ENCODE peak calls at places on chromosome 20, in nine cellular contexts. N, O, S, K, B, V, H, P and Z are unnamed samples.

GRCh38 chr20:24470031-24470781 is 777 bp downstream of the SYNDIG1 start:
- DNase-seq in N (peak), O (peak), S (no peak), K (peak), B (no peak), V (no peak), H (no peak), P (no peak), Z (no peak)

GRCh38 chr20:9038791-9039190 is 30.1 kb upstream of the PLCB4 start:
- DNase-seq in N (no peak), O (no peak), S (no peak), K (no peak), B (no peak), V (no peak), H (no peak), P (no peak), Z (no peak)

GRCh38 chr20:4812641-4813075 is 90.9 kb downstream of the PRND start:
- DNase-seq in N (peak), O (no peak), S (no peak), K (no peak), B (no peak), V (no peak), H (peak), P (peak), Z (no peak)

GRCh38 chr20:17315491-17316231 is 88.8 kb downstream of the PCSK2 start:
- DNase-seq in N (no peak), O (no peak), S (no peak), K (no peak), B (no peak), V (no peak), H (no peak), P (no peak), Z (no peak)

GRCh38 chr20:50329981-50330503 is 139.4 kb downstream of the CEBPB start:
- DNase-seq in N (no peak), O (no peak), S (no peak), K (no peak), B (no peak), V (no peak), H (no peak), P (no peak), Z (no peak)

GRCh38 chr20:46078954-46079353 is 10.8 kb downstream of the NCOA5 start:
- DNase-seq in N (no peak), O (no peak), S (no peak), K (no peak), B (no peak), V (no peak), H (no peak), P (no peak), Z (no peak)

GRCh38 chr20:32158351-32158750 is 48.8 kb downstream of the TM9SF4 start:
- DNase-seq in N (no peak), O (no peak), S (no peak), K (no peak), B (no peak), V (no peak), H (no peak), P (no peak), Z (no peak)

GRCh38 chr20:10647471-10647870 is 26.3 kb downstream of the JAG1 start:
- DNase-seq in N (no peak), O (no peak), S (no peak), K (no peak), B (no peak), V (peak), H (no peak), P (no peak), Z (peak)

GRCh38 chr20:62104234-62104789 is 18.0 kb upstream of the LSM14B start:
- DNase-seq in N (no peak), O (no peak), S (no peak), K (no peak), B (no peak), V (no peak), H (no peak), P (no peak), Z (no peak)

GRCh38 chr20:48721324-48722001 is 106.3 kb downstream of the PREX1 start:
- DNase-seq in N (no peak), O (no peak), S (no peak), K (no peak), B (no peak), V (no peak), H (no peak), P (no peak), Z (no peak)

GRCh38 chr20:47330933-47331708 is 25.4 kb downstream of the ZMYND8 start:
- DNase-seq in N (no peak), O (no peak), S (no peak), K (peak), B (no peak), V (peak), H (no peak), P (no peak), Z (peak)

GRCh38 chr20:61360940-61361339 is 108.9 kb downstream of the CDH4 start:
- DNase-seq in N (no peak), O (no peak), S (no peak), K (no peak), B (no peak), V (no peak), H (no peak), P (no peak), Z (no peak)

GRCh38 chr20:49566401-49566800 is 1.5 kb downstream of the PTGIS start:
- DNase-seq in N (no peak), O (no peak), S (no peak), K (no peak), B (no peak), V (no peak), H (no peak), P (no peak), Z (no peak)

GRCh38 chr20:53074811-53075314 is 102.7 kb downstream of the TSHZ2 start:
- DNase-seq in N (no peak), O (no peak), S (no peak), K (peak), B (no peak), V (peak), H (no peak), P (no peak), Z (peak)

GRCh38 chr20:17735206-17735804 is 35.5 kb downstream of the BANF2 start:
- DNase-seq in N (no peak), O (no peak), S (no peak), K (peak), B (no peak), V (peak), H (no peak), P (no peak), Z (peak)

GRCh38 chr20:63452341-63453028 is 20.0 kb downstream of the KCNQ2 start:
- DNase-seq in N (no peak), O (no peak), S (no peak), K (no peak), B (no peak), V (no peak), H (no peak), P (no peak), Z (no peak)